ENCODE peak calls at places on chromosomes 12 and 14, in ten cellular contexts. I is astrocyte of the spinal cord, W is AG04449, F is astrocyte, U is choroid plexus epithelial cell, N is endothelial cell, X is WERI-Rb-1, J is neural crest cell, B is HFFc6, P is mammary epithelial cell. L is an unnamed sample.

GRCh38 chr12:64670039-64670438 is 59.7 kb downstream of the RASSF3 start:
- DNase-seq in I (no peak), X (no peak), J (no peak), U (no peak), B (no peak), N (no peak), W (no peak), P (no peak), F (no peak), L (no peak)

GRCh38 chr12:122544537-122544936 is 17.5 kb downstream of the KNTC1 start:
- DNase-seq in N (no peak), I (no peak), P (no peak), U (no peak), W (no peak), J (no peak), F (no peak), X (no peak), B (no peak), L (no peak)

GRCh38 chr12:51972849-51973273 is 21.4 kb downstream of the ACVR1B start:
- DNase-seq in B (no peak), I (peak), X (no peak), N (no peak), F (peak), U (peak), W (no peak), J (no peak), P (peak), L (no peak)

GRCh38 chr14:88798161-88798560 is 5.4 kb upstream of the EML5 start:
- DNase-seq in U (no peak), J (no peak), N (no peak), X (no peak), F (no peak), P (no peak), B (no peak), I (no peak), W (no peak), L (no peak)

GRCh38 chr14:75249251-75249957 is 29.2 kb upstream of the FOS start:
- DNase-seq in N (no peak), I (peak), P (no peak), X (no peak), B (no peak), W (no peak), J (no peak), F (peak), U (peak), L (no peak)

GRCh38 chr12:26938660-26939185 is 453 bp downstream of the FGFR1OP2 start:
- DNase-seq in N (no peak), I (no peak), P (no peak), J (no peak), W (no peak), F (no peak), X (no peak), U (no peak), B (no peak), L (peak)

GRCh38 chr12:95554532-95555071 is 3.3 kb upstream of the USP44 start:
- DNase-seq in N (no peak), U (no peak), X (no peak), B (no peak), W (no peak), J (no peak), F (no peak), I (no peak), P (no peak), L (no peak)

GRCh38 chr12:49501895-49502294 is 36.9 kb upstream of the KCNH3 start:
- DNase-seq in P (no peak), J (no peak), F (no peak), W (no peak), U (no peak), N (no peak), I (no peak), X (no peak), B (no peak), L (no peak)

GRCh38 chr12:65113621-65114035 is 7.5 kb downstream of the WIF1 start:
- DNase-seq in U (no peak), I (peak), J (no peak), P (no peak), N (no peak), W (no peak), B (no peak), X (no peak), F (no peak), L (peak)

GRCh38 chr14:70642313-70643235 is 858 bp downstream of the TTC9 start:
- DNase-seq in I (no peak), X (peak), N (peak), F (no peak), J (peak), U (no peak), P (no peak), W (no peak), B (no peak), L (peak)

GRCh38 chr12:94260717-94261116 is 112.3 kb downstream of the PLXNC1 start:
- DNase-seq in N (no peak), X (no peak), U (no peak), J (no peak), F (no peak), P (no peak), B (no peak), I (no peak), W (no peak), L (no peak)

GRCh38 chr14:60485057-60485599 is 735 bp downstream of the C14orf39 start:
- DNase-seq in B (no peak), F (no peak), X (no peak), J (no peak), P (no peak), W (no peak), U (no peak), N (peak), I (no peak), L (no peak)

GRCh38 chr14:60490270-60490669 is 4.4 kb upstream of the C14orf39 start:
- DNase-seq in X (no peak), W (no peak), B (no peak), P (no peak), F (no peak), I (no peak), U (no peak), J (no peak), N (no peak), L (no peak)

GRCh38 chr14:60485600-60486251 is at the start of gene C14orf39:
- DNase-seq in W (no peak), I (peak), P (no peak), B (no peak), X (peak), F (no peak), U (peak), J (peak), N (peak), L (no peak)

GRCh38 chr14:60487211-60487610 is 1.3 kb upstream of the C14orf39 start:
- DNase-seq in W (no peak), N (no peak), I (no peak), B (no peak), U (no peak), P (no peak), X (no peak), J (no peak), F (no peak), L (no peak)

DNA sequence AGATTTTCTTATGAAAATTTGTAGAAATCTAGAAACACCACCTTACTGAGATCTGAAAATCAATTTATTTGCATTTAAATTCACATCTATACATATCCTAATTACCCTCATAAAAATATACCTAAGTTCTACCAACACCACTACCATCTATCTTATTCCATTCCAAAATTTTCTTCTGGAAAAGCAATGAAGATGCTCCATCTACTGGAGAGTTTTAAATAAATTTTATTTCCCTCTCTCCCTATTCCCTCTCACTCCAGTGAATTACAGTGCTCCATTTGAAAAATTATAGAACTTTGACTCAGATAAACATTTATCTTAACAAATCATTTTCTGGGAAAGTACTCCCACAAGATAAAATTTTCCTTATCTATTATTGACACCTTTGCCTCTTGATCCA is 2.3 kb upstream of the C14orf39 start:
- DNase-seq in I (no peak), B (no peak), P (no peak), J (no peak), N (no peak), W (no peak), F (no peak), U (no peak), X (no peak), L (no peak)
- TF ChIP-seq CTCF in I (no peak), B (peak), P (no peak), J (peak), N (no peak), W (no peak), F (no peak), U (no peak), X (no peak), L (peak)

DNA sequence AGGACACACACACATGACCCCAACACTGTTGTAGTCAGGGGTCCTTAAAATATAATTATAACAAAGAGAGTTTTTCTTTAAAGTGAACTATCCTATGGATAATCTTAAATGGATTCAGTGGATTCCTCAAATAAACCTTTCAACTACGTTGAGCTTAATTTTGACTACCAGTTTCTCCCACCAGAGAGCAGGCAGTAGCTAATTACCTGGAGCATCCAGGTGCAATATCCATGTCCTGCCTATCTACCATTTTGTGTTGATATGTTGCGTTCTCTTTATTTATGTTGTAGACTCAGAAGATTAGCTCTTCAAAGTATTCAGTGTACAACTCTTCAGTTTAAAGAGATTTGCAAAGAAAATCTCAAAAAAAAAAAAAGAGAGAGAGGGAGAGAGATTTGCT is 127.2 kb upstream of the GZMB start:
- DNase-seq in N (no peak), I (no peak), U (no peak), B (no peak), X (no peak), W (no peak), F (no peak), J (no peak), P (no peak), L (peak)
- TF ChIP-seq CTCF in N (no peak), I (no peak), U (no peak), B (no peak), X (no peak), W (no peak), F (no peak), J (no peak), P (no peak), L (no peak)

DNA sequence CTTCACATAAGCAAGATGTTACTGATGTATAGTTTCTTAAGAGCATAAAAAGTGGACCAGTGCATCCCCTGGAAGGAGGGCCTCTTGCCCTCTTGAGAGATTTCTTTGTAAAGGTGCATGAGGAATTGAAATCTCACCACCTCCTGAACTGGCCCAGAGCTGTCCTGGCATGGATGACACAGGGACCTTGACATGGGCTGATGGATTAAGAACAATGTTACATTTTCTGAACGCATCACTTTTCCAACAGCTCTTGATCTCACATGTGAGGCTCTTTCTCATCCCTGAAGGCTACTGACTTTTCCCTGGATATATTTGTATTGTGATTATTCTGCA is 360.4 kb downstream of the RGS6 start:
- DNase-seq in J (no peak), U (no peak), X (no peak), F (no peak), B (no peak), N (no peak), P (no peak), W (no peak), I (no peak), L (no peak)
- TF ChIP-seq CTCF in J (peak), U (no peak), X (no peak), F (no peak), B (peak), N (peak), P (no peak), W (no peak), I (no peak), L (no peak)

GRCh38 chr12:106712768-106713167 is 61.7 kb upstream of the RIC8B start:
- DNase-seq in N (no peak), J (no peak), B (no peak), W (no peak), I (no peak), X (no peak), F (no peak), U (no peak), P (no peak), L (no peak)

GRCh38 chr12:106710143-106710893 is 64.2 kb upstream of the RIC8B start:
- DNase-seq in N (no peak), P (no peak), F (no peak), X (no peak), J (no peak), W (no peak), B (no peak), I (no peak), U (no peak), L (no peak)

GRCh38 chr12:106705971-106706370 is 68.5 kb upstream of the RIC8B start:
- DNase-seq in P (no peak), I (no peak), U (no peak), B (no peak), N (no peak), J (no peak), W (no peak), F (no peak), X (no peak), L (no peak)

GRCh38 chr12:106711316-106711715 is 63.2 kb upstream of the RIC8B start:
- DNase-seq in B (no peak), N (no peak), W (no peak), X (no peak), P (no peak), F (no peak), U (no peak), J (no peak), I (no peak), L (no peak)

DNA sequence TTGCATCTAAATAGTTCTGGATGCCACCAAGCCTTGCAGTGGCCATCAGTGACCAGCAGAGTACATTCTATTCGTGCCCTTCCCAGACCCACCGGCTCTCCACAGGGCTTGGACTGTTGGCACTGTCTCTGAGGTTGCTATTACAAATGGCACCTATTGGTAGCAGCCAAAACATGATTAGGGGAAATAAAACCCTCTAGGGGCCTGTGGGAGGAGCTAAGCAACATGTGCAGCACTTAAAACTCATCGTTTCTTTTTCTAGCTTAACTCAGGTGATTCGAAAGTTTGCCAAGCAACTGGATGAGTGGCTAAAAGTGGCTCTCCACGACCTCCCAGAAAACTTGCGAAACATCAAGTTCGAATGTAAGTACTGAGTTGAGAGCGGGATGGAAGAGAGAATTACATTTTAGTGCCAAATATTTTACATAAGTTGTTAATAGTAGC is 65.4 kb upstream of the RIC8B start:
- DNase-seq in X (no peak), I (no peak), F (no peak), P (no peak), U (no peak), J (no peak), B (no peak), N (no peak), W (no peak), L (no peak)
- TF ChIP-seq CTCF in X (peak), I (no peak), F (no peak), P (no peak), U (no peak), J (no peak), B (peak), N (no peak), W (no peak), L (no peak)

GRCh38 chr14:66398437-66398836 is 87.7 kb upstream of the CCDC196 start:
- DNase-seq in W (no peak), U (no peak), B (no peak), F (no peak), P (no peak), N (no peak), J (no peak), I (no peak), X (no peak), L (no peak)

GRCh38 chr14:66405158-66405557 is 81.0 kb upstream of the CCDC196 start:
- DNase-seq in X (no peak), P (peak), U (peak), I (peak), F (peak), W (no peak), J (no peak), N (no peak), B (peak), L (no peak)

GRCh38 chr14:66401447-66402095 is 84.6 kb upstream of the CCDC196 start:
- DNase-seq in F (no peak), X (no peak), P (peak), B (no peak), W (no peak), I (peak), N (no peak), U (peak), J (no peak), L (peak)

GRCh38 chr14:66404051-66404450 is 82.1 kb upstream of the CCDC196 start:
- DNase-seq in F (no peak), P (no peak), I (no peak), J (no peak), W (no peak), B (no peak), U (no peak), X (no peak), N (no peak), L (no peak)

GRCh38 chr14:66403183-66403582 is 83.0 kb upstream of the CCDC196 start:
- DNase-seq in F (peak), X (peak), P (peak), J (no peak), N (no peak), U (peak), I (peak), B (peak), W (peak), L (no peak)
- TF ChIP-seq CTCF in F (peak), X (peak), P (peak), J (peak), N (no peak), U (peak), I (peak), B (peak), W (peak), L (peak)

DNA sequence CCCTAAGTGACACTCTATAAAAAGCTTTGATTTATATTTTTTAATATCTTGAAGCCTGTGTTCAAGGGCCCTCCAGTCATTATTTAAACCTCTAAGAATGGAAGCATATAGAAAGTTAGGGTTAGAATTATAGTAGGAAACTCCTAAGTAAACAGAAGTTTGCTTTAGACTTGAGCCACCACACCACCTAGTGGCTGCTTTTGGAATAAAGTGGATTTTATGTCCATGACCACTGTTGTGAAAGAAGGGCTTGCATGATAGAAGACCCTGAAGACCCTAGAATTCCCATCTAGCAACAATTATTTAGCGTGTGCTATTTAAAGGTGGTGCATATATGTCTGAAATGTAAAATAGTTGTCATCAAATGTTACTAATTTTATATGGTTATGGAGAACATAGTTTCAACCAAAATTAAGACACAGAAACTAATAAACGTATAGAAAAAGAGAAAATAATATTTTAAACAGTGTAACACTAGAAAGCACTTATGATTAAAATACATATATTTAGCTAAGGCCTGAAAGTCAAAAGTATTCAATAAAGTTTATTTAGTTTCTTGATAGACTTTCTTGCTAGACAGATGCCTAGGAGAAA is 21.3 kb downstream of the LRRIQ1 start:
- DNase-seq in X (peak), B (peak), W (no peak), U (peak), I (peak), J (peak), P (peak), F (peak), N (peak), L (peak)
- TF ChIP-seq CTCF in X (peak), B (peak), W (peak), U (peak), I (peak), J (peak), P (peak), F (peak), N (peak), L (peak)